ENCODE peak calls at places on chromosomes 2 and 18, in four cellular contexts. One of them, this sample, is unnamed.
A peak's percentile ranks its signal among the peaks of the same experiment; 100 is the strongest.

GRCh38 chr2:239349448-239350135 is 51.2 kb downstream of the HDAC4 start:
- DNase-seq in HEK293T: no peak
- DNase-seq in myocyte: no peak
- DNase-seq in MM.1S: no peak
- DNase-seq in this sample: no peak

GRCh38 chr2:72132981-72133720 is 14.5 kb downstream of the CYP26B1 start:
- DNase-seq in HEK293T: no peak
- DNase-seq in myocyte: no peak
- DNase-seq in MM.1S: no peak
- DNase-seq in this sample: no peak

GRCh38 chr2:6883448-6884122 is 6.0 kb downstream of the RSAD2 start:
- DNase-seq in HEK293T: no peak
- DNase-seq in myocyte: no peak
- DNase-seq in MM.1S: no peak
- DNase-seq in this sample: no peak

GRCh38 chr18:22005191-22005824 is 164.1 kb upstream of the GATA6 start:
- DNase-seq in HEK293T: no peak
- DNase-seq in myocyte: no peak
- DNase-seq in MM.1S: no peak
- DNase-seq in this sample: no peak

GRCh38 chr2:231489990-231490389 is 25.7 kb upstream of the NCL start:
- DNase-seq in HEK293T: no peak
- DNase-seq in myocyte: no peak
- DNase-seq in MM.1S: no peak
- DNase-seq in this sample: no peak

GRCh38 chr2:195861821-195862220 is 204.8 kb downstream of the SLC39A10 start:
- DNase-seq in HEK293T: no peak
- DNase-seq in myocyte: no peak
- DNase-seq in MM.1S: no peak
- DNase-seq in this sample: no peak

GRCh38 chr2:152826880-152827279 is 108.5 kb downstream of the ARL6IP6 start:
- DNase-seq in HEK293T: no peak
- DNase-seq in myocyte: peak; percentile 72
- DNase-seq in MM.1S: no peak
- DNase-seq in this sample: no peak

GRCh38 chr18:22681912-22682311 is 251.2 kb upstream of the RBBP8 start:
- DNase-seq in HEK293T: no peak
- DNase-seq in myocyte: no peak
- DNase-seq in MM.1S: no peak
- DNase-seq in this sample: no peak

GRCh38 chr2:176105078-176105726 is 1.9 kb upstream of the HOXD11 start:
- DNase-seq in HEK293T: no peak
- DNase-seq in myocyte: no peak
- DNase-seq in MM.1S: no peak
- DNase-seq in this sample: no peak

GRCh38 chr18:54671291-54671881 is 80.3 kb downstream of the DYNAP start:
- DNase-seq in HEK293T: peak; percentile 5
- DNase-seq in myocyte: peak; percentile 49
- DNase-seq in MM.1S: peak; percentile 35
- DNase-seq in this sample: peak; percentile 40

GRCh38 chr2:193103064-193103463 is 908.3 kb upstream of the TMEFF2 start:
- DNase-seq in HEK293T: no peak
- DNase-seq in myocyte: no peak
- DNase-seq in MM.1S: no peak
- DNase-seq in this sample: peak; percentile 55

GRCh38 chr2:231270221-231271114 is 72.0 kb downstream of the ARMC9 start:
- DNase-seq in HEK293T: no peak
- DNase-seq in myocyte: no peak
- DNase-seq in MM.1S: no peak
- DNase-seq in this sample: no peak

GRCh38 chr2:208407667-208408066 is 1.1 kb downstream of the PTH2R start:
- DNase-seq in HEK293T: peak; percentile 36
- DNase-seq in myocyte: peak; percentile 10
- DNase-seq in MM.1S: no peak
- DNase-seq in this sample: peak; percentile 35

GRCh38 chr2:6694555-6694954 is 171.2 kb downstream of the CMPK2 start:
- DNase-seq in HEK293T: no peak
- DNase-seq in myocyte: peak; percentile 6
- DNase-seq in MM.1S: no peak
- DNase-seq in this sample: no peak

GRCh38 chr18:9038277-9038871 is 64.1 kb upstream of the NDUFV2 start:
- DNase-seq in HEK293T: no peak
- DNase-seq in myocyte: no peak
- DNase-seq in MM.1S: no peak
- DNase-seq in this sample: no peak

GRCh38 chr18:36993068-36993467 is 164.1 kb downstream of the KIAA1328 start:
- DNase-seq in HEK293T: no peak
- DNase-seq in myocyte: peak; percentile 22
- DNase-seq in MM.1S: no peak
- DNase-seq in this sample: no peak

GRCh38 chr2:232941400-232941799 is 71.3 kb downstream of the SNORC start:
- DNase-seq in HEK293T: no peak
- DNase-seq in myocyte: no peak
- DNase-seq in MM.1S: no peak
- DNase-seq in this sample: no peak

GRCh38 chr2:33681333-33681732 is 82.2 kb upstream of the FAM98A start:
- DNase-seq in HEK293T: no peak
- DNase-seq in myocyte: no peak
- DNase-seq in MM.1S: no peak
- DNase-seq in this sample: peak; percentile 8

GRCh38 chr2:176443941-176444340 is 174.7 kb downstream of the MTX2 start:
- DNase-seq in HEK293T: no peak
- DNase-seq in myocyte: no peak
- DNase-seq in MM.1S: no peak
- DNase-seq in this sample: no peak

GRCh38 chr2:230784840-230785239 is 72.2 kb downstream of the CAB39 start:
- DNase-seq in HEK293T: no peak
- DNase-seq in myocyte: no peak
- DNase-seq in MM.1S: no peak
- DNase-seq in this sample: no peak

GRCh38 chr2:111168528-111168929 is 47.8 kb downstream of the BCL2L11 start:
- DNase-seq in HEK293T: no peak
- DNase-seq in myocyte: peak; percentile 89
- DNase-seq in MM.1S: no peak
- DNase-seq in this sample: peak; percentile 67

GRCh38 chr2:20157606-20157970 is 67.3 kb downstream of the SDC1 start:
- DNase-seq in HEK293T: no peak
- DNase-seq in myocyte: no peak
- DNase-seq in MM.1S: no peak
- DNase-seq in this sample: no peak

GRCh38 chr18:79778291-79778791 is 19.4 kb upstream of the KCNG2 start:
- DNase-seq in HEK293T: no peak
- DNase-seq in myocyte: no peak
- DNase-seq in MM.1S: no peak
- DNase-seq in this sample: no peak

GRCh38 chr2:98541906-98542305 is 66.4 kb downstream of the COA5 start:
- DNase-seq in HEK293T: no peak
- DNase-seq in myocyte: no peak
- DNase-seq in MM.1S: no peak
- DNase-seq in this sample: no peak

GRCh38 chr2:173192071-173192470 is 116.4 kb downstream of the MAP3K20 start:
- DNase-seq in HEK293T: no peak
- DNase-seq in myocyte: no peak
- DNase-seq in MM.1S: no peak
- DNase-seq in this sample: no peak

GRCh38 chr2:120261387-120262006 is 8.8 kb downstream of the RALB start:
- DNase-seq in HEK293T: no peak
- DNase-seq in myocyte: no peak
- DNase-seq in MM.1S: peak; percentile 22
- DNase-seq in this sample: no peak

GRCh38 chr2:226295123-226295522 is 504.5 kb downstream of the IRS1 start:
- DNase-seq in HEK293T: no peak
- DNase-seq in myocyte: no peak
- DNase-seq in MM.1S: no peak
- DNase-seq in this sample: no peak

GRCh38 chr2:169877406-169877805 is 50.2 kb downstream of the UBR3 start:
- DNase-seq in HEK293T: no peak
- DNase-seq in myocyte: no peak
- DNase-seq in MM.1S: no peak
- DNase-seq in this sample: peak; percentile 7

GRCh38 chr2:235716875-235717496 is 223.1 kb downstream of the AGAP1 start:
- DNase-seq in HEK293T: peak; percentile 19
- DNase-seq in myocyte: peak; percentile 42
- DNase-seq in MM.1S: no peak
- DNase-seq in this sample: no peak

GRCh38 chr2:195331124-195331523 is 325.9 kb upstream of the SLC39A10 start:
- DNase-seq in HEK293T: no peak
- DNase-seq in myocyte: no peak
- DNase-seq in MM.1S: no peak
- DNase-seq in this sample: no peak

GRCh38 chr2:122451040-122451439 is 695.6 kb downstream of the TSN start:
- DNase-seq in HEK293T: peak; percentile 25
- DNase-seq in myocyte: no peak
- DNase-seq in MM.1S: peak; percentile 43
- DNase-seq in this sample: peak; percentile 46

GRCh38 chr18:55462652-55463051 is 125.3 kb downstream of the TCF4 start:
- DNase-seq in HEK293T: no peak
- DNase-seq in myocyte: peak; percentile 86
- DNase-seq in MM.1S: no peak
- DNase-seq in this sample: no peak

GRCh38 chr2:114661926-114662670 is 219.7 kb downstream of the DPP10 start:
- DNase-seq in HEK293T: no peak
- DNase-seq in myocyte: no peak
- DNase-seq in MM.1S: no peak
- DNase-seq in this sample: no peak

GRCh38 chr2:42976400-42976799 is 184.0 kb upstream of the HAAO start:
- DNase-seq in HEK293T: no peak
- DNase-seq in myocyte: no peak
- DNase-seq in MM.1S: no peak
- DNase-seq in this sample: no peak

GRCh38 chr2:117942551-117942950 is 71.3 kb downstream of the CCDC93 start:
- DNase-seq in HEK293T: no peak
- DNase-seq in myocyte: peak; percentile 9
- DNase-seq in MM.1S: no peak
- DNase-seq in this sample: no peak

GRCh38 chr18:22207022-22207758 is 37.8 kb downstream of the GATA6 start:
- DNase-seq in HEK293T: no peak
- DNase-seq in myocyte: no peak
- DNase-seq in MM.1S: no peak
- DNase-seq in this sample: no peak

GRCh38 chr2:88350641-88351601 is 101.6 kb downstream of the FOXI3 start:
- DNase-seq in HEK293T: peak; percentile 83
- DNase-seq in myocyte: no peak
- DNase-seq in MM.1S: peak; percentile 47
- DNase-seq in this sample: peak; percentile 56

GRCh38 chr2:111116016-111116746 is 4.5 kb upstream of the BCL2L11 start:
- DNase-seq in HEK293T: no peak
- DNase-seq in myocyte: no peak
- DNase-seq in MM.1S: no peak
- DNase-seq in this sample: no peak

GRCh38 chr2:43031471-43032224 is 194.8 kb downstream of the ZFP36L2 start:
- DNase-seq in HEK293T: no peak
- DNase-seq in myocyte: no peak
- DNase-seq in MM.1S: no peak
- DNase-seq in this sample: no peak

GRCh38 chr2:224027070-224027469 is 12.0 kb downstream of the SERPINE2 start:
- DNase-seq in HEK293T: no peak
- DNase-seq in myocyte: no peak
- DNase-seq in MM.1S: no peak
- DNase-seq in this sample: no peak

This sample was measured in HT-29.